ENCODE peak calls at places on chromosome 20, in nine cellular contexts. One of them, this sample, is unnamed.

GRCh38 chr20:18056174-18057105 is 1.3 kb downstream of the OVOL2 start:
- DNase-seq in activated naive CD8-positive, alpha-beta T cell treated with anti-CD3 and anti-CD28 coated beads, Interleukin-2, amount 50 U/mL, for 24 hours: peak
- DNase-seq in stimulated activated CD4-positive, alpha-beta T cell treated with anti-CD3 and anti-CD28 coated beads, Interleukin-1b, Interleukin-23, amount 100 ng/mL, for 48 hours: no peak
- DNase-seq in HEK293T: no peak
- DNase-seq in AG10803: no peak
- DNase-seq in psoas muscle: no peak
- DNase-seq in small intestine: peak
- DNase-seq in OCI-M1: no peak
- DNase-seq in GF-D8: no peak
- DNase-seq in this sample: peak

GRCh38 chr20:430091-430999 is 22.2 kb downstream of the RBCK1 start:
- DNase-seq in activated naive CD8-positive, alpha-beta T cell treated with anti-CD3 and anti-CD28 coated beads, Interleukin-2, amount 50 U/mL, for 24 hours: no peak
- DNase-seq in stimulated activated CD4-positive, alpha-beta T cell treated with anti-CD3 and anti-CD28 coated beads, Interleukin-1b, Interleukin-23, amount 100 ng/mL, for 48 hours: no peak
- DNase-seq in HEK293T: no peak
- DNase-seq in AG10803: no peak
- DNase-seq in psoas muscle: no peak
- DNase-seq in small intestine: no peak
- DNase-seq in OCI-M1: no peak
- DNase-seq in GF-D8: no peak
- DNase-seq in this sample: no peak

GRCh38 chr20:46590453-46590852 is 40.0 kb upstream of the OCSTAMP start:
- DNase-seq in activated naive CD8-positive, alpha-beta T cell treated with anti-CD3 and anti-CD28 coated beads, Interleukin-2, amount 50 U/mL, for 24 hours: no peak
- DNase-seq in stimulated activated CD4-positive, alpha-beta T cell treated with anti-CD3 and anti-CD28 coated beads, Interleukin-1b, Interleukin-23, amount 100 ng/mL, for 48 hours: no peak
- DNase-seq in HEK293T: no peak
- DNase-seq in AG10803: no peak
- DNase-seq in psoas muscle: no peak
- DNase-seq in small intestine: no peak
- DNase-seq in OCI-M1: no peak
- DNase-seq in GF-D8: no peak
- DNase-seq in this sample: no peak

GRCh38 chr20:4808872-4809271 is 87.2 kb downstream of the PRND start:
- DNase-seq in activated naive CD8-positive, alpha-beta T cell treated with anti-CD3 and anti-CD28 coated beads, Interleukin-2, amount 50 U/mL, for 24 hours: no peak
- DNase-seq in stimulated activated CD4-positive, alpha-beta T cell treated with anti-CD3 and anti-CD28 coated beads, Interleukin-1b, Interleukin-23, amount 100 ng/mL, for 48 hours: no peak
- DNase-seq in HEK293T: no peak
- DNase-seq in AG10803: peak
- DNase-seq in psoas muscle: no peak
- DNase-seq in small intestine: no peak
- DNase-seq in OCI-M1: no peak
- DNase-seq in GF-D8: no peak
- DNase-seq in this sample: no peak

GRCh38 chr20:46774943-46775560 is 65.6 kb downstream of the SLC2A10 start:
- DNase-seq in activated naive CD8-positive, alpha-beta T cell treated with anti-CD3 and anti-CD28 coated beads, Interleukin-2, amount 50 U/mL, for 24 hours: no peak
- DNase-seq in stimulated activated CD4-positive, alpha-beta T cell treated with anti-CD3 and anti-CD28 coated beads, Interleukin-1b, Interleukin-23, amount 100 ng/mL, for 48 hours: no peak
- DNase-seq in HEK293T: no peak
- DNase-seq in AG10803: no peak
- DNase-seq in psoas muscle: no peak
- DNase-seq in small intestine: no peak
- DNase-seq in OCI-M1: no peak
- DNase-seq in GF-D8: no peak
- DNase-seq in this sample: no peak

GRCh38 chr20:1508576-1508975 is 17.4 kb upstream of the SIRPB2 start:
- DNase-seq in activated naive CD8-positive, alpha-beta T cell treated with anti-CD3 and anti-CD28 coated beads, Interleukin-2, amount 50 U/mL, for 24 hours: no peak
- DNase-seq in stimulated activated CD4-positive, alpha-beta T cell treated with anti-CD3 and anti-CD28 coated beads, Interleukin-1b, Interleukin-23, amount 100 ng/mL, for 48 hours: no peak
- DNase-seq in HEK293T: no peak
- DNase-seq in AG10803: no peak
- DNase-seq in psoas muscle: no peak
- DNase-seq in small intestine: no peak
- DNase-seq in OCI-M1: no peak
- DNase-seq in GF-D8: no peak
- DNase-seq in this sample: no peak

GRCh38 chr20:50418890-50419642 is 91.1 kb upstream of the PTPN1 start:
- DNase-seq in activated naive CD8-positive, alpha-beta T cell treated with anti-CD3 and anti-CD28 coated beads, Interleukin-2, amount 50 U/mL, for 24 hours: no peak
- DNase-seq in stimulated activated CD4-positive, alpha-beta T cell treated with anti-CD3 and anti-CD28 coated beads, Interleukin-1b, Interleukin-23, amount 100 ng/mL, for 48 hours: no peak
- DNase-seq in HEK293T: no peak
- DNase-seq in AG10803: no peak
- DNase-seq in psoas muscle: no peak
- DNase-seq in small intestine: no peak
- DNase-seq in OCI-M1: no peak
- DNase-seq in GF-D8: no peak
- DNase-seq in this sample: no peak

GRCh38 chr20:31916724-31917123 is 35.1 kb downstream of the PDRG1 start:
- DNase-seq in activated naive CD8-positive, alpha-beta T cell treated with anti-CD3 and anti-CD28 coated beads, Interleukin-2, amount 50 U/mL, for 24 hours: no peak
- DNase-seq in stimulated activated CD4-positive, alpha-beta T cell treated with anti-CD3 and anti-CD28 coated beads, Interleukin-1b, Interleukin-23, amount 100 ng/mL, for 48 hours: no peak
- DNase-seq in HEK293T: no peak
- DNase-seq in AG10803: no peak
- DNase-seq in psoas muscle: no peak
- DNase-seq in small intestine: no peak
- DNase-seq in OCI-M1: no peak
- DNase-seq in GF-D8: no peak
- DNase-seq in this sample: no peak

GRCh38 chr20:45993197-45993951 is 15.3 kb upstream of the MMP9 start:
- DNase-seq in activated naive CD8-positive, alpha-beta T cell treated with anti-CD3 and anti-CD28 coated beads, Interleukin-2, amount 50 U/mL, for 24 hours: no peak
- DNase-seq in stimulated activated CD4-positive, alpha-beta T cell treated with anti-CD3 and anti-CD28 coated beads, Interleukin-1b, Interleukin-23, amount 100 ng/mL, for 48 hours: no peak
- DNase-seq in HEK293T: no peak
- DNase-seq in AG10803: peak
- DNase-seq in psoas muscle: no peak
- DNase-seq in small intestine: peak
- DNase-seq in OCI-M1: peak
- DNase-seq in GF-D8: no peak
- DNase-seq in this sample: peak

GRCh38 chr20:45842169-45842812 is 8.7 kb downstream of the SNX21 start:
- DNase-seq in activated naive CD8-positive, alpha-beta T cell treated with anti-CD3 and anti-CD28 coated beads, Interleukin-2, amount 50 U/mL, for 24 hours: no peak
- DNase-seq in stimulated activated CD4-positive, alpha-beta T cell treated with anti-CD3 and anti-CD28 coated beads, Interleukin-1b, Interleukin-23, amount 100 ng/mL, for 48 hours: no peak
- DNase-seq in HEK293T: no peak
- DNase-seq in AG10803: peak
- DNase-seq in psoas muscle: no peak
- DNase-seq in small intestine: no peak
- DNase-seq in OCI-M1: no peak
- DNase-seq in GF-D8: no peak
- DNase-seq in this sample: no peak

GRCh38 chr20:17803765-17804164 is 104.0 kb downstream of the BANF2 start:
- DNase-seq in activated naive CD8-positive, alpha-beta T cell treated with anti-CD3 and anti-CD28 coated beads, Interleukin-2, amount 50 U/mL, for 24 hours: no peak
- DNase-seq in stimulated activated CD4-positive, alpha-beta T cell treated with anti-CD3 and anti-CD28 coated beads, Interleukin-1b, Interleukin-23, amount 100 ng/mL, for 48 hours: no peak
- DNase-seq in HEK293T: no peak
- DNase-seq in AG10803: no peak
- DNase-seq in psoas muscle: peak
- DNase-seq in small intestine: no peak
- DNase-seq in OCI-M1: no peak
- DNase-seq in GF-D8: no peak
- DNase-seq in this sample: no peak

GRCh38 chr20:62415354-62416111 is 8.4 kb upstream of the CABLES2 start:
- DNase-seq in activated naive CD8-positive, alpha-beta T cell treated with anti-CD3 and anti-CD28 coated beads, Interleukin-2, amount 50 U/mL, for 24 hours: no peak
- DNase-seq in stimulated activated CD4-positive, alpha-beta T cell treated with anti-CD3 and anti-CD28 coated beads, Interleukin-1b, Interleukin-23, amount 100 ng/mL, for 48 hours: no peak
- DNase-seq in HEK293T: no peak
- DNase-seq in AG10803: no peak
- DNase-seq in psoas muscle: no peak
- DNase-seq in small intestine: no peak
- DNase-seq in OCI-M1: no peak
- DNase-seq in GF-D8: no peak
- DNase-seq in this sample: no peak

GRCh38 chr20:31721408-31722332 is 998 bp downstream of the BCL2L1 start:
- DNase-seq in activated naive CD8-positive, alpha-beta T cell treated with anti-CD3 and anti-CD28 coated beads, Interleukin-2, amount 50 U/mL, for 24 hours: peak
- DNase-seq in stimulated activated CD4-positive, alpha-beta T cell treated with anti-CD3 and anti-CD28 coated beads, Interleukin-1b, Interleukin-23, amount 100 ng/mL, for 48 hours: peak
- DNase-seq in HEK293T: no peak
- DNase-seq in AG10803: no peak
- DNase-seq in psoas muscle: peak
- DNase-seq in small intestine: peak
- DNase-seq in OCI-M1: peak
- DNase-seq in GF-D8: no peak
- DNase-seq in this sample: no peak

GRCh38 chr20:62303327-62304226 is 780 bp downstream of the ADRM1 start:
- DNase-seq in activated naive CD8-positive, alpha-beta T cell treated with anti-CD3 and anti-CD28 coated beads, Interleukin-2, amount 50 U/mL, for 24 hours: peak
- DNase-seq in stimulated activated CD4-positive, alpha-beta T cell treated with anti-CD3 and anti-CD28 coated beads, Interleukin-1b, Interleukin-23, amount 100 ng/mL, for 48 hours: no peak
- DNase-seq in HEK293T: peak
- DNase-seq in AG10803: peak
- DNase-seq in psoas muscle: no peak
- DNase-seq in small intestine: peak
- DNase-seq in OCI-M1: peak
- DNase-seq in GF-D8: no peak
- DNase-seq in this sample: no peak

GRCh38 chr20:49983848-49984408 is 1.1 kb downstream of the SNAI1 start:
- DNase-seq in activated naive CD8-positive, alpha-beta T cell treated with anti-CD3 and anti-CD28 coated beads, Interleukin-2, amount 50 U/mL, for 24 hours: no peak
- DNase-seq in stimulated activated CD4-positive, alpha-beta T cell treated with anti-CD3 and anti-CD28 coated beads, Interleukin-1b, Interleukin-23, amount 100 ng/mL, for 48 hours: no peak
- DNase-seq in HEK293T: no peak
- DNase-seq in AG10803: peak
- DNase-seq in psoas muscle: peak
- DNase-seq in small intestine: no peak
- DNase-seq in OCI-M1: no peak
- DNase-seq in GF-D8: no peak
- DNase-seq in this sample: no peak

GRCh38 chr20:36629719-36630340 is 16.2 kb downstream of the SLA2 start:
- DNase-seq in activated naive CD8-positive, alpha-beta T cell treated with anti-CD3 and anti-CD28 coated beads, Interleukin-2, amount 50 U/mL, for 24 hours: peak
- DNase-seq in stimulated activated CD4-positive, alpha-beta T cell treated with anti-CD3 and anti-CD28 coated beads, Interleukin-1b, Interleukin-23, amount 100 ng/mL, for 48 hours: peak
- DNase-seq in HEK293T: no peak
- DNase-seq in AG10803: no peak
- DNase-seq in psoas muscle: no peak
- DNase-seq in small intestine: peak
- DNase-seq in OCI-M1: no peak
- DNase-seq in GF-D8: no peak
- DNase-seq in this sample: no peak